ENCODE peak calls at places on chromosomes 2 and 18, in five cellular contexts. O is heart left ventricle, D is PC-9, H is ascending aorta, T is endothelial cell of umbilical vein. G is an unnamed sample.

GRCh38 chr2:122445003-122445402 is 689.6 kb downstream of the TSN start:
- DNase-seq in O (no peak), D (no peak), H (no peak), T (no peak), G (no peak)

GRCh38 chr18:2692508-2692907 is 37.0 kb downstream of the SMCHD1 start:
- DNase-seq in O (no peak), D (no peak), H (no peak), T (no peak), G (peak; percentile 10)

GRCh38 chr2:68185541-68186164 is 28.0 kb downstream of the PNO1 start:
- DNase-seq in O (peak; percentile 15), D (no peak), H (no peak), T (peak; percentile 37), G (no peak)

GRCh38 chr2:5549061-5549601 is 143.1 kb upstream of the SOX11 start:
- DNase-seq in O (no peak), D (no peak), H (no peak), T (no peak), G (no peak)

GRCh38 chr2:113757059-113757657 is 716 bp upstream of the SLC35F5 start:
- DNase-seq in O (no peak), D (no peak), H (no peak), T (no peak), G (no peak)

GRCh38 chr2:234500394-234501006 is 3.6 kb upstream of the ARL4C start:
- DNase-seq in O (peak; percentile 34), D (peak; percentile 57), H (no peak), T (peak; percentile 61), G (peak; percentile 35)

GRCh38 chr18:58132595-58133191 is 88.7 kb downstream of the NEDD4L start:
- DNase-seq in O (no peak), D (no peak), H (no peak), T (no peak), G (no peak)

GRCh38 chr2:2932189-2932588 is 445.4 kb downstream of the EIPR1 start:
- DNase-seq in O (no peak), D (no peak), H (no peak), T (no peak), G (no peak)

GRCh38 chr18:78612801-78613200 is 366.8 kb upstream of the SALL3 start:
- DNase-seq in O (no peak), D (no peak), H (no peak), T (no peak), G (no peak)

GRCh38 chr18:66439207-66439606 is 164.7 kb downstream of the CDH19 start:
- DNase-seq in O (no peak), D (no peak), H (no peak), T (no peak), G (no peak)

GRCh38 chr2:22055784-22056620 is 932.2 kb downstream of the TDRD15 start:
- DNase-seq in O (no peak), D (no peak), H (no peak), T (no peak), G (no peak)

GRCh38 chr2:171553858-171554257 is 31.6 kb downstream of the CYBRD1 start:
- DNase-seq in O (no peak), D (peak; percentile 75), H (no peak), T (no peak), G (no peak)